ENCODE peak calls at places on chromosomes 12 and 14, in ten cellular contexts. One of them, this sample, is unnamed.

GRCh38 chr12:41419151-41419893 is 231.2 kb downstream of the PDZRN4 start:
- DNase-seq in dorsolateral prefrontal cortex: no peak
- DNase-seq in A549: no peak
- DNase-seq in PC-3: no peak
- DNase-seq in AG09309: no peak
- DNase-seq in hepatocyte: no peak
- DNase-seq in AG10803: no peak
- DNase-seq in NB4: no peak
- DNase-seq in astrocyte of the spinal cord: no peak
- DNase-seq in IMR-90: no peak
- DNase-seq in this sample: no peak

GRCh38 chr12:59808317-59808910 is 212.6 kb downstream of the SLC16A7 start:
- DNase-seq in dorsolateral prefrontal cortex: no peak
- DNase-seq in A549: peak
- DNase-seq in PC-3: peak
- DNase-seq in AG09309: no peak
- DNase-seq in hepatocyte: peak
- DNase-seq in AG10803: peak
- DNase-seq in NB4: peak
- DNase-seq in astrocyte of the spinal cord: peak
- DNase-seq in IMR-90: peak
- DNase-seq in this sample: peak

GRCh38 chr14:21617614-21618013 is 17.1 kb downstream of the OR10G2 start:
- DNase-seq in dorsolateral prefrontal cortex: no peak
- DNase-seq in A549: no peak
- DNase-seq in PC-3: no peak
- DNase-seq in AG09309: no peak
- DNase-seq in hepatocyte: no peak
- DNase-seq in AG10803: no peak
- DNase-seq in NB4: no peak
- DNase-seq in astrocyte of the spinal cord: no peak
- DNase-seq in IMR-90: no peak
- DNase-seq in this sample: no peak

GRCh38 chr12:100401660-100402059 is 44.8 kb downstream of the SLC17A8 start:
- DNase-seq in dorsolateral prefrontal cortex: no peak
- DNase-seq in A549: peak
- DNase-seq in PC-3: peak
- DNase-seq in AG09309: peak
- DNase-seq in hepatocyte: peak
- DNase-seq in AG10803: peak
- DNase-seq in NB4: no peak
- DNase-seq in astrocyte of the spinal cord: peak
- DNase-seq in IMR-90: peak
- DNase-seq in this sample: peak

GRCh38 chr14:53006931-53007330 is 56.1 kb upstream of the FERMT2 start:
- DNase-seq in dorsolateral prefrontal cortex: no peak
- DNase-seq in A549: no peak
- DNase-seq in PC-3: no peak
- DNase-seq in AG09309: no peak
- DNase-seq in hepatocyte: no peak
- DNase-seq in AG10803: no peak
- DNase-seq in NB4: no peak
- DNase-seq in astrocyte of the spinal cord: no peak
- DNase-seq in IMR-90: no peak
- DNase-seq in this sample: no peak

GRCh38 chr14:94058674-94059138 is 22.3 kb downstream of the DDX24 start:
- DNase-seq in dorsolateral prefrontal cortex: no peak
- DNase-seq in A549: no peak
- DNase-seq in PC-3: no peak
- DNase-seq in AG09309: no peak
- DNase-seq in hepatocyte: peak
- DNase-seq in AG10803: no peak
- DNase-seq in NB4: no peak
- DNase-seq in astrocyte of the spinal cord: no peak
- DNase-seq in IMR-90: no peak
- DNase-seq in this sample: no peak

GRCh38 chr12:132908145-132909029 is 21.0 kb upstream of the CHFR start:
- DNase-seq in dorsolateral prefrontal cortex: peak
- DNase-seq in A549: no peak
- DNase-seq in PC-3: peak
- DNase-seq in AG09309: peak
- DNase-seq in hepatocyte: peak
- DNase-seq in AG10803: peak
- DNase-seq in NB4: peak
- DNase-seq in astrocyte of the spinal cord: peak
- DNase-seq in IMR-90: peak
- DNase-seq in this sample: peak

GRCh38 chr14:98946995-98947394 is 325.0 kb downstream of the BCL11B start:
- DNase-seq in dorsolateral prefrontal cortex: no peak
- DNase-seq in A549: no peak
- DNase-seq in PC-3: no peak
- DNase-seq in AG09309: no peak
- DNase-seq in hepatocyte: peak
- DNase-seq in AG10803: peak
- DNase-seq in NB4: no peak
- DNase-seq in astrocyte of the spinal cord: no peak
- DNase-seq in IMR-90: no peak
- DNase-seq in this sample: no peak

GRCh38 chr12:64990991-64991570 is 130.0 kb downstream of the WIF1 start:
- DNase-seq in dorsolateral prefrontal cortex: no peak
- DNase-seq in A549: no peak
- DNase-seq in PC-3: peak
- DNase-seq in AG09309: no peak
- DNase-seq in hepatocyte: no peak
- DNase-seq in AG10803: no peak
- DNase-seq in NB4: no peak
- DNase-seq in astrocyte of the spinal cord: no peak
- DNase-seq in IMR-90: no peak
- DNase-seq in this sample: no peak

GRCh38 chr14:65939184-65939583 is 526.7 kb downstream of the FUT8 start:
- DNase-seq in dorsolateral prefrontal cortex: no peak
- DNase-seq in A549: no peak
- DNase-seq in PC-3: no peak
- DNase-seq in AG09309: no peak
- DNase-seq in hepatocyte: no peak
- DNase-seq in AG10803: no peak
- DNase-seq in NB4: no peak
- DNase-seq in astrocyte of the spinal cord: no peak
- DNase-seq in IMR-90: no peak
- DNase-seq in this sample: no peak

GRCh38 chr12:111197545-111197944 is 171.3 kb downstream of the PHETA1 start:
- DNase-seq in dorsolateral prefrontal cortex: no peak
- DNase-seq in A549: no peak
- DNase-seq in PC-3: no peak
- DNase-seq in AG09309: no peak
- DNase-seq in hepatocyte: no peak
- DNase-seq in AG10803: no peak
- DNase-seq in NB4: no peak
- DNase-seq in astrocyte of the spinal cord: no peak
- DNase-seq in IMR-90: no peak
- DNase-seq in this sample: no peak

GRCh38 chr12:50017653-50018052 is 7.6 kb downstream of the RACGAP1 start:
- DNase-seq in dorsolateral prefrontal cortex: no peak
- DNase-seq in A549: no peak
- DNase-seq in PC-3: no peak
- DNase-seq in AG09309: peak
- DNase-seq in hepatocyte: no peak
- DNase-seq in AG10803: peak
- DNase-seq in NB4: peak
- DNase-seq in astrocyte of the spinal cord: no peak
- DNase-seq in IMR-90: peak
- DNase-seq in this sample: peak
- H3K4me3 ChIP-seq in dorsolateral prefrontal cortex: no peak
- H3K4me3 ChIP-seq in A549: no peak
- H3K4me3 ChIP-seq in PC-3: no peak
- H3K4me3 ChIP-seq in AG09309: no peak
- H3K4me3 ChIP-seq in hepatocyte: no peak
- H3K4me3 ChIP-seq in AG10803: no peak
- H3K4me3 ChIP-seq in NB4: no peak
- H3K4me3 ChIP-seq in astrocyte of the spinal cord: no peak
- H3K4me3 ChIP-seq in IMR-90: no peak
- H3K4me3 ChIP-seq in this sample: no peak

GRCh38 chr14:89304972-89305703 is 111.9 kb downstream of the FOXN3 start:
- DNase-seq in dorsolateral prefrontal cortex: no peak
- DNase-seq in A549: no peak
- DNase-seq in PC-3: peak
- DNase-seq in AG09309: no peak
- DNase-seq in hepatocyte: peak
- DNase-seq in AG10803: peak
- DNase-seq in NB4: peak
- DNase-seq in astrocyte of the spinal cord: peak
- DNase-seq in IMR-90: peak
- DNase-seq in this sample: peak

GRCh38 chr14:89307409-89307808 is 109.6 kb downstream of the FOXN3 start:
- DNase-seq in dorsolateral prefrontal cortex: no peak
- DNase-seq in A549: no peak
- DNase-seq in PC-3: no peak
- DNase-seq in AG09309: no peak
- DNase-seq in hepatocyte: no peak
- DNase-seq in AG10803: no peak
- DNase-seq in NB4: no peak
- DNase-seq in astrocyte of the spinal cord: no peak
- DNase-seq in IMR-90: no peak
- DNase-seq in this sample: no peak

GRCh38 chr14:89310211-89310610 is 106.8 kb downstream of the FOXN3 start:
- DNase-seq in dorsolateral prefrontal cortex: no peak
- DNase-seq in A549: no peak
- DNase-seq in PC-3: no peak
- DNase-seq in AG09309: no peak
- DNase-seq in hepatocyte: no peak
- DNase-seq in AG10803: no peak
- DNase-seq in NB4: no peak
- DNase-seq in astrocyte of the spinal cord: no peak
- DNase-seq in IMR-90: no peak
- DNase-seq in this sample: no peak

GRCh38 chr14:89309670-89310177 is 107.3 kb downstream of the FOXN3 start:
- DNase-seq in dorsolateral prefrontal cortex: no peak
- DNase-seq in A549: no peak
- DNase-seq in PC-3: no peak
- DNase-seq in AG09309: no peak
- DNase-seq in hepatocyte: no peak
- DNase-seq in AG10803: no peak
- DNase-seq in NB4: no peak
- DNase-seq in astrocyte of the spinal cord: no peak
- DNase-seq in IMR-90: no peak
- DNase-seq in this sample: no peak

GRCh38 chr14:89308232-89308959 is 108.6 kb downstream of the FOXN3 start:
- DNase-seq in dorsolateral prefrontal cortex: no peak
- DNase-seq in A549: no peak
- DNase-seq in PC-3: peak
- DNase-seq in AG09309: no peak
- DNase-seq in hepatocyte: no peak
- DNase-seq in AG10803: peak
- DNase-seq in NB4: peak
- DNase-seq in astrocyte of the spinal cord: no peak
- DNase-seq in IMR-90: peak
- DNase-seq in this sample: peak
- TF ChIP-seq CTCF in dorsolateral prefrontal cortex: no peak
- TF ChIP-seq CTCF in A549: no peak
- TF ChIP-seq CTCF in PC-3: no peak
- TF ChIP-seq CTCF in AG09309: no peak
- TF ChIP-seq CTCF in hepatocyte: no peak
- TF ChIP-seq CTCF in AG10803: no peak
- TF ChIP-seq CTCF in NB4: no peak
- TF ChIP-seq CTCF in astrocyte of the spinal cord: no peak
- TF ChIP-seq CTCF in IMR-90: no peak
- TF ChIP-seq CTCF in this sample: no peak

GRCh38 chr14:61503167-61503801 is 181.9 kb downstream of the PRKCH start:
- DNase-seq in dorsolateral prefrontal cortex: no peak
- DNase-seq in A549: no peak
- DNase-seq in PC-3: no peak
- DNase-seq in AG09309: no peak
- DNase-seq in hepatocyte: no peak
- DNase-seq in AG10803: peak
- DNase-seq in NB4: no peak
- DNase-seq in astrocyte of the spinal cord: peak
- DNase-seq in IMR-90: peak
- DNase-seq in this sample: peak

GRCh38 chr14:61504841-61505340 is 183.5 kb downstream of the PRKCH start:
- DNase-seq in dorsolateral prefrontal cortex: no peak
- DNase-seq in A549: no peak
- DNase-seq in PC-3: no peak
- DNase-seq in AG09309: no peak
- DNase-seq in hepatocyte: no peak
- DNase-seq in AG10803: no peak
- DNase-seq in NB4: no peak
- DNase-seq in astrocyte of the spinal cord: no peak
- DNase-seq in IMR-90: no peak
- DNase-seq in this sample: no peak

GRCh38 chr14:61500046-61500445 is 178.7 kb downstream of the PRKCH start:
- DNase-seq in dorsolateral prefrontal cortex: no peak
- DNase-seq in A549: no peak
- DNase-seq in PC-3: no peak
- DNase-seq in AG09309: no peak
- DNase-seq in hepatocyte: no peak
- DNase-seq in AG10803: no peak
- DNase-seq in NB4: no peak
- DNase-seq in astrocyte of the spinal cord: no peak
- DNase-seq in IMR-90: no peak
- DNase-seq in this sample: no peak

GRCh38 chr14:61502459-61503093 is 181.2 kb downstream of the PRKCH start:
- DNase-seq in dorsolateral prefrontal cortex: no peak
- DNase-seq in A549: no peak
- DNase-seq in PC-3: no peak
- DNase-seq in AG09309: no peak
- DNase-seq in hepatocyte: no peak
- DNase-seq in AG10803: no peak
- DNase-seq in NB4: no peak
- DNase-seq in astrocyte of the spinal cord: no peak
- DNase-seq in IMR-90: no peak
- DNase-seq in this sample: no peak

GRCh38 chr14:61501714-61502458 is 180.5 kb downstream of the PRKCH start:
- DNase-seq in dorsolateral prefrontal cortex: no peak
- DNase-seq in A549: no peak
- DNase-seq in PC-3: no peak
- DNase-seq in AG09309: no peak
- DNase-seq in hepatocyte: no peak
- DNase-seq in AG10803: no peak
- DNase-seq in NB4: no peak
- DNase-seq in astrocyte of the spinal cord: no peak
- DNase-seq in IMR-90: no peak
- DNase-seq in this sample: no peak
- H3K4me3 ChIP-seq in dorsolateral prefrontal cortex: no peak
- H3K4me3 ChIP-seq in A549: no peak
- H3K4me3 ChIP-seq in PC-3: no peak
- H3K4me3 ChIP-seq in AG09309: no peak
- H3K4me3 ChIP-seq in hepatocyte: no peak
- H3K4me3 ChIP-seq in AG10803: no peak
- H3K4me3 ChIP-seq in NB4: no peak
- H3K4me3 ChIP-seq in astrocyte of the spinal cord: no peak
- H3K4me3 ChIP-seq in IMR-90: no peak
- H3K4me3 ChIP-seq in this sample: no peak

DNA sequence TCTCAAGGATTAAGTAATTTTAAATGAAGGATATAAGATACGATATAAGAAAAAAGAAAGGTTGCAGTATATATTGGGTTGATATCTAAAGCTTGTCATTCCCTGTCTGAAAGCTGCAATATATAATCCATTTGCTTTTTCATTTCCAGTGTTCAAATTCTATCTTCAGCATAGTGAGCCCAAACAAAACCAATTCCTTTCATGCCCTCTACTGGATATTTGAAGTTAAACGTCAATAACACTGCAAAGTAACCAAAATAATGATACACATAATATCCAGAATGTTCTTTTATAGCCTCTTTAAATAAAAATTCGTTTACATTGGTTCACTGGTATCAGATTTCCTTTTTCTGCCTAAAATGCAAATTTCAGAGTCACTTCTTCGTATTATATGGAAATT is 64.5 kb upstream of the DAAM1 start:
- DNase-seq in dorsolateral prefrontal cortex: no peak
- DNase-seq in A549: peak
- DNase-seq in PC-3: peak
- DNase-seq in AG09309: no peak
- DNase-seq in hepatocyte: peak
- DNase-seq in AG10803: peak
- DNase-seq in NB4: no peak
- DNase-seq in astrocyte of the spinal cord: peak
- DNase-seq in IMR-90: peak
- DNase-seq in this sample: peak
- TF ChIP-seq CTCF in dorsolateral prefrontal cortex: peak
- TF ChIP-seq CTCF in A549: peak
- TF ChIP-seq CTCF in PC-3: peak
- TF ChIP-seq CTCF in AG09309: peak
- TF ChIP-seq CTCF in hepatocyte: peak
- TF ChIP-seq CTCF in AG10803: peak
- TF ChIP-seq CTCF in NB4: no peak
- TF ChIP-seq CTCF in astrocyte of the spinal cord: peak
- TF ChIP-seq CTCF in IMR-90: peak
- TF ChIP-seq CTCF in this sample: peak

This sample was measured in choroid plexus epithelial cell.